ENCODE peak calls at places on chromosome 5, in five cellular contexts. One of them, this sample, is unnamed.

GRCh38 chr5:148956632-148957385 is 106.1 kb downstream of the SH3TC2 start:
- DNase-seq in PC-3: peak; percentile 70
- DNase-seq in testis: no peak
- DNase-seq in tibial artery: no peak
- DNase-seq in HepG2: no peak
- DNase-seq in this sample: peak; percentile 70

GRCh38 chr5:131635755-131636479 is 888 bp upstream of the RAPGEF6 start:
- DNase-seq in tibial artery: no peak
- DNase-seq in HepG2: no peak
- DNase-seq in testis: no peak
- DNase-seq in PC-3: no peak
- DNase-seq in this sample: no peak

GRCh38 chr5:121021688-121022087 is 557.6 kb downstream of the PRR16 start:
- DNase-seq in tibial artery: no peak
- DNase-seq in HepG2: no peak
- DNase-seq in testis: no peak
- DNase-seq in PC-3: no peak
- DNase-seq in this sample: no peak

GRCh38 chr5:119315516-119315949 is 40.3 kb upstream of the TNFAIP8 start:
- DNase-seq in testis: peak; percentile 54
- DNase-seq in tibial artery: no peak
- DNase-seq in PC-3: peak; percentile 44
- DNase-seq in HepG2: peak; percentile 31
- DNase-seq in this sample: no peak

GRCh38 chr5:157785781-157786180 is 42.3 kb downstream of the LSM11 start:
- DNase-seq in tibial artery: no peak
- DNase-seq in testis: no peak
- DNase-seq in HepG2: no peak
- DNase-seq in PC-3: no peak
- DNase-seq in this sample: no peak

GRCh38 chr5:125848746-125849145 is 574.5 kb upstream of the GRAMD2B start:
- DNase-seq in tibial artery: no peak
- DNase-seq in testis: no peak
- DNase-seq in HepG2: no peak
- DNase-seq in PC-3: peak; percentile 11
- DNase-seq in this sample: no peak

GRCh38 chr5:178416919-178417318 is 173.3 kb downstream of the COL23A1 start:
- DNase-seq in testis: no peak
- DNase-seq in PC-3: peak; percentile 85
- DNase-seq in tibial artery: no peak
- DNase-seq in HepG2: no peak
- DNase-seq in this sample: peak; percentile 49

GRCh38 chr5:153900703-153901395 is 137.9 kb downstream of the FAM114A2 start:
- DNase-seq in PC-3: peak; percentile 16
- DNase-seq in HepG2: no peak
- DNase-seq in testis: no peak
- DNase-seq in tibial artery: peak; percentile 39
- DNase-seq in this sample: no peak

GRCh38 chr5:180631549-180632392 is 17.6 kb downstream of the FLT4 start:
- DNase-seq in PC-3: no peak
- DNase-seq in tibial artery: no peak
- DNase-seq in testis: no peak
- DNase-seq in HepG2: no peak
- DNase-seq in this sample: no peak

GRCh38 chr5:91095786-91096380 is 287.2 kb downstream of the ARRDC3 start:
- DNase-seq in HepG2: no peak
- DNase-seq in tibial artery: no peak
- DNase-seq in PC-3: no peak
- DNase-seq in testis: no peak
- DNase-seq in this sample: no peak

GRCh38 chr5:72205431-72206009 is 98.2 kb downstream of the MAP1B start:
- DNase-seq in PC-3: no peak
- DNase-seq in tibial artery: no peak
- DNase-seq in testis: no peak
- DNase-seq in HepG2: no peak
- DNase-seq in this sample: no peak

GRCh38 chr5:168238422-168238821 is 53.0 kb upstream of the WWC1 start:
- DNase-seq in PC-3: no peak
- DNase-seq in tibial artery: no peak
- DNase-seq in testis: no peak
- DNase-seq in HepG2: no peak
- DNase-seq in this sample: no peak

GRCh38 chr5:137660349-137660817 is 75.5 kb downstream of the KLHL3 start:
- DNase-seq in testis: peak; percentile 82
- DNase-seq in HepG2: peak; percentile 63
- DNase-seq in tibial artery: peak; percentile 67
- DNase-seq in PC-3: peak; percentile 79
- DNase-seq in this sample: peak; percentile 44

GRCh38 chr5:83026930-83027687 is 50.1 kb downstream of the TMEM167A start:
- DNase-seq in PC-3: no peak
- DNase-seq in tibial artery: no peak
- DNase-seq in testis: no peak
- DNase-seq in HepG2: no peak
- DNase-seq in this sample: no peak

GRCh38 chr5:107672212-107673105 is 1.7 kb upstream of the EFNA5 start:
- DNase-seq in tibial artery: peak; percentile 87
- DNase-seq in PC-3: peak; percentile 96
- DNase-seq in testis: peak; percentile 80
- DNase-seq in HepG2: peak; percentile 15
- DNase-seq in this sample: peak; percentile 98

GRCh38 chr5:93899026-93899600 is 157.7 kb upstream of the POU5F2 start:
- DNase-seq in HepG2: no peak
- DNase-seq in testis: no peak
- DNase-seq in PC-3: peak; percentile 52
- DNase-seq in tibial artery: no peak
- DNase-seq in this sample: no peak

GRCh38 chr5:133611357-133612020 is 852 bp downstream of the FSTL4 start:
- DNase-seq in PC-3: no peak
- DNase-seq in testis: peak; percentile 24
- DNase-seq in tibial artery: no peak
- DNase-seq in HepG2: no peak
- DNase-seq in this sample: no peak

GRCh38 chr5:132190161-132190817 is 37.4 kb downstream of the P4HA2 start:
- DNase-seq in testis: no peak
- DNase-seq in HepG2: peak; percentile 76
- DNase-seq in tibial artery: no peak
- DNase-seq in PC-3: peak; percentile 74
- DNase-seq in this sample: no peak

GRCh38 chr5:41120600-41120999 is 49.5 kb upstream of the MROH2B start:
- DNase-seq in tibial artery: no peak
- DNase-seq in PC-3: no peak
- DNase-seq in HepG2: no peak
- DNase-seq in testis: no peak
- DNase-seq in this sample: no peak

GRCh38 chr5:63310644-63311043 is 651.6 kb downstream of the HTR1A start:
- DNase-seq in testis: no peak
- DNase-seq in HepG2: no peak
- DNase-seq in tibial artery: no peak
- DNase-seq in PC-3: no peak
- DNase-seq in this sample: no peak

GRCh38 chr5:32710335-32710858 is 724 bp upstream of the NPR3 start:
- DNase-seq in testis: peak; percentile 28
- DNase-seq in PC-3: peak; percentile 21
- DNase-seq in HepG2: no peak
- DNase-seq in tibial artery: no peak
- DNase-seq in this sample: no peak

GRCh38 chr5:143544606-143545005 is 141.1 kb upstream of the NR3C1 start:
- DNase-seq in PC-3: no peak
- DNase-seq in tibial artery: no peak
- DNase-seq in HepG2: no peak
- DNase-seq in testis: no peak
- DNase-seq in this sample: no peak

GRCh38 chr5:36656556-36656955 is 50.1 kb downstream of the SLC1A3 start:
- DNase-seq in PC-3: peak; percentile 74
- DNase-seq in testis: no peak
- DNase-seq in HepG2: no peak
- DNase-seq in tibial artery: no peak
- DNase-seq in this sample: no peak

GRCh38 chr5:143828710-143829109 is 16.7 kb downstream of the HMHB1 start:
- DNase-seq in HepG2: no peak
- DNase-seq in tibial artery: no peak
- DNase-seq in PC-3: no peak
- DNase-seq in testis: no peak
- DNase-seq in this sample: no peak

GRCh38 chr5:144598451-144599068 is 427.9 kb downstream of the KCTD16 start:
- DNase-seq in testis: no peak
- DNase-seq in HepG2: no peak
- DNase-seq in tibial artery: no peak
- DNase-seq in PC-3: no peak
- DNase-seq in this sample: no peak

GRCh38 chr5:133952729-133953567 is 15.5 kb downstream of the C5orf15 start:
- DNase-seq in HepG2: no peak
- DNase-seq in testis: peak; percentile 75
- DNase-seq in tibial artery: peak; percentile 88
- DNase-seq in PC-3: no peak
- DNase-seq in this sample: no peak

GRCh38 chr5:76622973-76623596 is at the start of gene F2RL2:
- DNase-seq in PC-3: peak; percentile 43
- DNase-seq in tibial artery: no peak
- DNase-seq in testis: no peak
- DNase-seq in HepG2: no peak
- DNase-seq in this sample: no peak

GRCh38 chr5:151896041-151896691 is 28.5 kb downstream of the GLRA1 start:
- DNase-seq in tibial artery: no peak
- DNase-seq in testis: no peak
- DNase-seq in PC-3: peak; percentile 56
- DNase-seq in HepG2: no peak
- DNase-seq in this sample: peak; percentile 50

GRCh38 chr5:80619081-80619480 is 35.4 kb upstream of the MSH3 start:
- DNase-seq in tibial artery: no peak
- DNase-seq in testis: no peak
- DNase-seq in HepG2: no peak
- DNase-seq in PC-3: no peak
- DNase-seq in this sample: no peak

GRCh38 chr5:148620696-148621095 is 33.6 kb downstream of the HTR4 start:
- DNase-seq in testis: no peak
- DNase-seq in tibial artery: no peak
- DNase-seq in HepG2: no peak
- DNase-seq in PC-3: no peak
- DNase-seq in this sample: no peak

GRCh38 chr5:136133416-136134383 is 1.1 kb downstream of the SMAD5 start:
- DNase-seq in PC-3: peak; percentile 51
- DNase-seq in tibial artery: peak; percentile 38
- DNase-seq in HepG2: peak; percentile 52
- DNase-seq in testis: peak; percentile 65
- DNase-seq in this sample: no peak

GRCh38 chr5:14277407-14278320 is 134.5 kb downstream of the TRIO start:
- DNase-seq in PC-3: no peak
- DNase-seq in testis: no peak
- DNase-seq in tibial artery: no peak
- DNase-seq in HepG2: no peak
- DNase-seq in this sample: no peak
- H3K27ac ChIP-seq in PC-3: no peak overlapping the region
- H3K27ac ChIP-seq in testis: no peak overlapping the region
- H3K27ac ChIP-seq in tibial artery: no peak overlapping the region
- H3K27ac ChIP-seq in HepG2: no peak overlapping the region
- H3K27ac ChIP-seq in this sample: no peak overlapping the region

DNA sequence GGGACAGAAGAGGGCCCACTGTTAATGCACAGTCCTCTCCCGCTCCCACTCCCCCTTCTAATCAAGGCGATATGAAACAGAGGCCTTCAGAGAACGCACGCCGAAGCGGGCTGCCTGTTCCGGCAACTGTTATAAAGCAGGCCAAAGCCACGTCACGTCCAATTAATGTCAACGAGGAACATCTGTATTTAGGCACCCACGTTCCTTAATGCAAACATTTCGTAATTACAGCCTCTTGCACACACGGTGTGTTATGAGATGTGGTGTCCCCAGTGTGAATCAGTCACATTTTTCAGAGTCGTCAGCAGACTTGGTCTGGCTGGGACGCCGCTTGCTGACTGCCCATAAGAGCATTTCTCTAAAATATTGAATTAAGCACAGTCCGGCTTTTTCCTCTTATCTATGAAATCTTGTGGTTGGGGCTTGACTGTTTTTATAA is 339.0 kb downstream of the NSG2 start:
- DNase-seq in HepG2: no peak
- DNase-seq in tibial artery: no peak
- DNase-seq in PC-3: no peak
- DNase-seq in testis: no peak
- DNase-seq in this sample: no peak
- H3K27ac ChIP-seq in HepG2: no peak overlapping the region
- H3K27ac ChIP-seq in tibial artery: no peak overlapping the region
- H3K27ac ChIP-seq in PC-3: no peak overlapping the region
- H3K27ac ChIP-seq in testis: no peak overlapping the region
- H3K27ac ChIP-seq in this sample: no peak overlapping the region

GRCh38 chr5:38871211-38871610 is 25.4 kb downstream of the OSMR start:
- DNase-seq in tibial artery: no peak
- DNase-seq in PC-3: no peak
- DNase-seq in testis: no peak
- DNase-seq in HepG2: no peak
- DNase-seq in this sample: no peak
- H3K27ac ChIP-seq in tibial artery: peak overlapping the region; percentile 20
- H3K27ac ChIP-seq in PC-3: peak overlapping the region; percentile 79
- H3K27ac ChIP-seq in testis: no peak overlapping the region
- H3K27ac ChIP-seq in HepG2: no peak overlapping the region
- H3K27ac ChIP-seq in this sample: peak overlapping the region; percentile 97

DNA sequence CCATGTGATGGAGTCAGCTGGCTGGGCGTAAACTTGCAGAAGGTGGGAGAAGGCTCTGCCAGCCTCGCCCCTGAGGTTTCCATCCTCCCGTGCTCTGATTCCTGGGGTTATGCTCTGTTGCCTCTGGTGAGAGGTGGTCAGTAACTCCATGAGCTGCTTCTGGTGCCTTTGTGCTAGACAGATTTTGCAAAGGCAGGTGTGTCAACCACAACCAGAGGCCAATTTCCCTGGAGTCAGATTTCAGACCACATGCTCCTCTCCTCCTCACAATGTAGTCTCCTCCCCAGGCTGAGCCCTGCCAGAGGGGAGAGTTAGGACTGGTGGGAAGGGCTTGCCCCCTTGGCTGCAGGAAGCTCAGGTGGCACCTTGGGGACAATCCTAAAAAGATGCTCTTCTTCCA is 38.8 kb upstream of the TENT4A start:
- DNase-seq in HepG2: no peak
- DNase-seq in PC-3: no peak
- DNase-seq in testis: no peak
- DNase-seq in tibial artery: no peak
- DNase-seq in this sample: no peak
- H3K27ac ChIP-seq in HepG2: no peak overlapping the region
- H3K27ac ChIP-seq in PC-3: no peak overlapping the region
- H3K27ac ChIP-seq in testis: no peak overlapping the region
- H3K27ac ChIP-seq in tibial artery: no peak overlapping the region
- H3K27ac ChIP-seq in this sample: no peak overlapping the region

DNA sequence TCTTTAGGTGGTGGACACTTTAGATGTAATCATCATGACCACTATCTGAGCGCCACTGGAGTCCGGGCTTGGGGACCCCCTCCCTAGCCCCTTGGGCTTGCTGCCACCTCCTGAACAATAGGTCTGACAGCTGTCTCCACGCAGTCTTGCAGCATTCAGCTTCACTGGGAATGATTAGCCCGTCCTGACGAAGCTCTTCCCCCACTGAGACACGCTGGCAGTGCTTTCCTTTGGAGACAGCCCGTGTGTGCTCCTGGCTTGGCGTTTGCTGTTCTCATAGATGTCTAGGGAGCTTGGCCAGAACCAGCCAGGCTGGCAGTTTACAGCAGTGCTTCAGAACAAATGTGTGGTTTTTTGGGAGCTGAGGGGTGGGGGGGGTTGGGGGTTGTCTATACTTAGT is 355.5 kb downstream of the ADAMTS6 start:
- DNase-seq in HepG2: no peak
- DNase-seq in PC-3: no peak
- DNase-seq in testis: no peak
- DNase-seq in tibial artery: no peak
- DNase-seq in this sample: no peak
- H3K27ac ChIP-seq in HepG2: no peak overlapping the region
- H3K27ac ChIP-seq in PC-3: no peak overlapping the region
- H3K27ac ChIP-seq in testis: no peak overlapping the region
- H3K27ac ChIP-seq in tibial artery: peak overlapping the region; percentile 71
- H3K27ac ChIP-seq in this sample: no peak overlapping the region